ENCODE peak calls at places on chromosomes 16 and 17, in nine cellular contexts. O, R, G, L, C, B, D, V and F are unnamed samples.

GRCh38 chr16:85475691-85476300 is 137.3 kb upstream of the GSE1 start:
- DNase-seq in O (no peak), R (no peak), G (no peak), L (no peak), C (no peak), B (no peak), D (no peak), V (no peak), F (no peak)

GRCh38 chr17:75808905-75809621 is 24.5 kb downstream of the UNK start:
- DNase-seq in O (no peak), R (peak; percentile 61), G (no peak), L (no peak), C (no peak), B (no peak), D (peak; percentile 85), V (no peak), F (peak; percentile 96)

GRCh38 chr17:17785407-17785806 is 51.4 kb downstream of the SREBF1 start:
- DNase-seq in O (no peak), R (no peak), G (no peak), L (no peak), C (no peak), B (no peak), D (no peak), V (no peak), F (no peak)

GRCh38 chr17:1270210-1271019 is at the start of gene BHLHA9:
- DNase-seq in O (no peak), R (no peak), G (no peak), L (no peak), C (no peak), B (no peak), D (no peak), V (no peak), F (peak; percentile 44)

GRCh38 chr16:9125658-9126492 is 34.4 kb downstream of the HAPSTR1 start:
- DNase-seq in O (no peak), R (no peak), G (no peak), L (no peak), C (no peak), B (no peak), D (no peak), V (no peak), F (peak; percentile 67)

GRCh38 chr17:49239963-49240362 is 9.4 kb upstream of the PHOSPHO1 start:
- DNase-seq in O (no peak), R (no peak), G (no peak), L (no peak), C (no peak), B (no peak), D (no peak), V (no peak), F (no peak)

GRCh38 chr17:13638855-13639458 is 37.2 kb upstream of the HS3ST3A1 start:
- DNase-seq in O (no peak), R (no peak), G (no peak), L (no peak), C (no peak), B (no peak), D (peak; percentile 44), V (no peak), F (no peak)

GRCh38 chr17:13306310-13306962 is 288.6 kb upstream of the ELAC2 start:
- DNase-seq in O (no peak), R (no peak), G (peak; percentile 46), L (no peak), C (no peak), B (no peak), D (peak; percentile 74), V (no peak), F (peak; percentile 58)

GRCh38 chr16:21145738-21146137 is 4.9 kb downstream of the DNAH3 start:
- DNase-seq in O (no peak), R (no peak), G (no peak), L (no peak), C (no peak), B (no peak), D (no peak), V (no peak), F (no peak)

GRCh38 chr17:41505836-41506767 is 690 bp upstream of the KRT13 start:
- DNase-seq in O (no peak), R (no peak), G (no peak), L (no peak), C (no peak), B (no peak), D (no peak), V (no peak), F (no peak)

GRCh38 chr17:2174471-2175293 is 119.8 kb downstream of the HIC1 start:
- DNase-seq in O (no peak), R (peak; percentile 94), G (peak; percentile 98), L (no peak), C (no peak), B (no peak), D (peak; percentile 97), V (peak; percentile 78), F (no peak)

GRCh38 chr17:64130559-64131001 is 636 bp upstream of the ERN1 start:
- DNase-seq in O (no peak), R (no peak), G (no peak), L (no peak), C (no peak), B (no peak), D (peak; percentile 36), V (peak; percentile 72), F (peak; percentile 80)

GRCh38 chr17:21711182-21711581 is 18.9 kb downstream of the KCNJ18 start:
- DNase-seq in O (no peak), R (no peak), G (no peak), L (no peak), C (no peak), B (no peak), D (no peak), V (no peak), F (no peak)

GRCh38 chr16:57809843-57810196 is 7.5 kb upstream of the KIFC3 start:
- DNase-seq in O (peak; percentile 46), R (no peak), G (no peak), L (no peak), C (no peak), B (no peak), D (no peak), V (no peak), F (no peak)
- H3K4me3 ChIP-seq in O (peak overlapping the region; percentile 14), R (no peak overlapping the region), G (no peak overlapping the region), L (no peak overlapping the region), C (no peak overlapping the region), B (no peak overlapping the region), D (no peak overlapping the region), V (no peak overlapping the region), F (peak overlapping the region; percentile 23)

GRCh38 chr17:77888242-77889134 is 70.0 kb upstream of the TNRC6C start:
- DNase-seq in O (no peak), R (peak; percentile 29), G (no peak), L (no peak), C (no peak), B (no peak), D (peak; percentile 6), V (peak; percentile 4), F (peak; percentile 95)
- H3K27ac ChIP-seq in O (no peak overlapping the region), R (peak overlapping the region; percentile 76), G (no peak overlapping the region), L (peak overlapping the region; percentile 79), C (peak overlapping the region; percentile 97), B (peak overlapping the region; percentile 87), D (no peak overlapping the region), V (peak overlapping the region; percentile 81), F (peak overlapping the region; percentile 63)

GRCh38 chr16:28293589-28293935 is 1.2 kb downstream of the SBK1 start:
- DNase-seq in O (no peak), R (no peak), G (no peak), L (no peak), C (no peak), B (no peak), D (no peak), V (no peak), F (no peak)
- H3K4me3 ChIP-seq in O (no peak overlapping the region), R (no peak overlapping the region), G (no peak overlapping the region), L (peak overlapping the region; percentile 69), C (peak overlapping the region; percentile 90), B (peak overlapping the region; percentile 92), D (no peak overlapping the region), V (peak overlapping the region; percentile 56), F (no peak overlapping the region)

GRCh38 chr17:71080937-71081336 is 911.6 kb downstream of the KCNJ2 start:
- DNase-seq in O (no peak), R (no peak), G (no peak), L (no peak), C (no peak), B (no peak), D (no peak), V (no peak), F (no peak)

GRCh38 chr17:71085238-71086033 is 916.1 kb downstream of the KCNJ2 start:
- DNase-seq in O (peak; percentile 66), R (no peak), G (no peak), L (no peak), C (no peak), B (no peak), D (no peak), V (no peak), F (no peak)

GRCh38 chr17:71084838-71085237 is 915.5 kb downstream of the KCNJ2 start:
- DNase-seq in O (no peak), R (no peak), G (no peak), L (no peak), C (no peak), B (no peak), D (no peak), V (no peak), F (no peak)

GRCh38 chr17:71084219-71084618 is 914.9 kb downstream of the KCNJ2 start:
- DNase-seq in O (peak; percentile 29), R (no peak), G (no peak), L (no peak), C (no peak), B (no peak), D (no peak), V (no peak), F (no peak)

DNA sequence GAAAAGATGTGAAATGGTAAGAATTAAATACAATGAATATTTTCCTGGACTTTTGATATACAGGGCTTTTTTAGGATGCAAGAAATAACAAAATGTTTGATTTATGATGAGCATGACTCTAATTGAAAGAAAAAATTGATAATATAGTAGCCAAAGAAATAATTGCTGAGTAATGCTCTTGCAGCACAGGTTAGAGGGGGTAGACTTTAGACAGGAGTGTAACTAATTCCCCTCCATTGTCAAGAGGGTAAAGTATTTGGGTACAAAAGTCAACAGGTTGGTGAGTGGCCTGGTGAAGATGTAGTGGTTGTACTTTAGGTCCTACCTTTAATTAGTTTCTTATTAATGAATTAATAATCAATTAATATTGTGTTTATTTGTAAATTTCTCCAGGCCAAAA is 912.3 kb downstream of the KCNJ2 start:
- DNase-seq in O (no peak), R (no peak), G (no peak), L (no peak), C (no peak), B (no peak), D (no peak), V (no peak), F (no peak)
- H3K27ac ChIP-seq in O (no peak overlapping the region), R (no peak overlapping the region), G (no peak overlapping the region), L (no peak overlapping the region), C (no peak overlapping the region), B (no peak overlapping the region), D (no peak overlapping the region), V (no peak overlapping the region), F (no peak overlapping the region)

DNA sequence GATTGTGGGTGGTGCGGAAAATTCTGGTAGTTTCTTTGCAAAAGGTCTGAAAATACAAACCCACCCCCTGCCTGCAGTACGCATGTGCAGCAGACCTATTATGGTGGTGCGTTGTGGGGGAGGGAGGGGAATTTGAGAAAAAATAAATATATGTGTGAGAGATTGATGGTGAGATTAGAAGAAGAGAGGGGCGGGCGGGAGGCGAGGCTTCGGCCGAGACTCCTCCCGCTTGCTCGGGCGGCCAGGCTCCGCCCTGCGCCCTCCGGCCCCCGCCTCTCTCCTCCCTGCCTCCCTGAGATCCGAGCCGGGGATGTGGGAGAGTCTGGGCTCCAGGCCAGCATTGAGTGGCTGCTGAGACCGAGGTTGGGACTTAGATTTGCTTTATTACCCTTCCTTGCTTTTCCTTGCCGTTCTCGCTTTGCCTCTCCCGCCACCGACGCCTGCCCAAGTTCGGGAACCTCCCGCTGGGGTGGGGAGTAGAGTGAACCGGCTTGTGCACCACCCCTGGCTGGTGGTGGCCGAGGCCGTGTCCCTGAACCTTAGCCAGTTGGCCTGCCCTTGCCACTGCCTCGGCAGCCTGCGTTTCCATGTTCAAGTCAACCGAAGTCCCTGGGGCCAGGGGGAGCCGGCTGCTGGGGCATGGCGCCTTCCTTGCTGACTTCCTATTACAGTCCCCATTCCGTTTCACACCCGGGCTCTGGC is 956 bp upstream of the CHD3 start:
- DNase-seq in O (peak; percentile 25), R (peak; percentile 96), G (peak; percentile 96), L (no peak), C (peak; percentile 90), B (peak; percentile 79), D (peak; percentile 91), V (peak; percentile 95), F (peak; percentile 99)
- H3K4me3 ChIP-seq in O (peak overlapping the region; percentile 68), R (peak overlapping the region; percentile 76), G (peak overlapping the region; percentile 79), L (peak overlapping the region; percentile 97), C (peak overlapping the region; percentile 85), B (peak overlapping the region; percentile 86), D (peak overlapping the region; percentile 71), V (peak overlapping the region; percentile 88), F (peak overlapping the region; percentile 95)